ENCODE peak calls at places on chromosome 20, in six cellular contexts. One of them, this sample, is unnamed.

GRCh38 chr20:18922898-18923297 is 109.3 kb downstream of the SCP2D1 start:
- DNase-seq in fibroblast of lung: no peak
- DNase-seq in stomach: no peak
- DNase-seq in left lung: no peak
- DNase-seq in fibroblast of the aortic adventitia: no peak
- DNase-seq in fibroblast of pulmonary artery: no peak
- DNase-seq in this sample: no peak

GRCh38 chr20:56352656-56353055 is 6.1 kb upstream of the FAM210B start:
- DNase-seq in fibroblast of the aortic adventitia: no peak
- DNase-seq in fibroblast of pulmonary artery: no peak
- DNase-seq in fibroblast of lung: no peak
- DNase-seq in stomach: no peak
- DNase-seq in left lung: no peak
- DNase-seq in this sample: no peak

GRCh38 chr20:22389836-22390542 is 194.4 kb downstream of the FOXA2 start:
- DNase-seq in fibroblast of pulmonary artery: peak
- DNase-seq in fibroblast of lung: peak
- DNase-seq in left lung: no peak
- DNase-seq in fibroblast of the aortic adventitia: peak
- DNase-seq in stomach: peak
- DNase-seq in this sample: no peak

GRCh38 chr20:41155267-41155666 is 17.9 kb downstream of the PLCG1 start:
- DNase-seq in fibroblast of the aortic adventitia: peak
- DNase-seq in stomach: no peak
- DNase-seq in left lung: no peak
- DNase-seq in fibroblast of pulmonary artery: no peak
- DNase-seq in fibroblast of lung: no peak
- DNase-seq in this sample: no peak

GRCh38 chr20:8050117-8050837 is 30.7 kb upstream of the TMX4 start:
- DNase-seq in left lung: no peak
- DNase-seq in fibroblast of the aortic adventitia: no peak
- DNase-seq in stomach: no peak
- DNase-seq in fibroblast of pulmonary artery: peak
- DNase-seq in fibroblast of lung: no peak
- DNase-seq in this sample: no peak

GRCh38 chr20:7883309-7883708 is 56.9 kb downstream of the HAO1 start:
- DNase-seq in fibroblast of pulmonary artery: no peak
- DNase-seq in fibroblast of the aortic adventitia: no peak
- DNase-seq in fibroblast of lung: no peak
- DNase-seq in stomach: no peak
- DNase-seq in left lung: no peak
- DNase-seq in this sample: no peak

GRCh38 chr20:14780508-14780907 is 443.1 kb upstream of the FLRT3 start:
- DNase-seq in fibroblast of the aortic adventitia: no peak
- DNase-seq in fibroblast of lung: no peak
- DNase-seq in stomach: no peak
- DNase-seq in fibroblast of pulmonary artery: no peak
- DNase-seq in left lung: no peak
- DNase-seq in this sample: no peak

GRCh38 chr20:4519530-4519929 is 202.2 kb upstream of the PRND start:
- DNase-seq in left lung: no peak
- DNase-seq in fibroblast of lung: no peak
- DNase-seq in fibroblast of pulmonary artery: no peak
- DNase-seq in stomach: no peak
- DNase-seq in fibroblast of the aortic adventitia: no peak
- DNase-seq in this sample: peak

GRCh38 chr20:41185013-41185757 is 47.8 kb downstream of the PLCG1 start:
- DNase-seq in fibroblast of the aortic adventitia: no peak
- DNase-seq in stomach: peak
- DNase-seq in fibroblast of pulmonary artery: no peak
- DNase-seq in left lung: no peak
- DNase-seq in fibroblast of lung: no peak
- DNase-seq in this sample: no peak

GRCh38 chr20:60424267-60424904 is 466.2 kb downstream of the CDH26 start:
- DNase-seq in fibroblast of the aortic adventitia: no peak
- DNase-seq in fibroblast of pulmonary artery: no peak
- DNase-seq in left lung: no peak
- DNase-seq in fibroblast of lung: peak
- DNase-seq in stomach: no peak
- DNase-seq in this sample: no peak

GRCh38 chr20:20561841-20562240 is 150.6 kb downstream of the RALGAPA2 start:
- DNase-seq in fibroblast of pulmonary artery: no peak
- DNase-seq in fibroblast of lung: no peak
- DNase-seq in left lung: no peak
- DNase-seq in stomach: no peak
- DNase-seq in fibroblast of the aortic adventitia: no peak
- DNase-seq in this sample: no peak

GRCh38 chr20:19867940-19868371 is 109.9 kb downstream of the RIN2 start:
- DNase-seq in left lung: peak
- DNase-seq in stomach: no peak
- DNase-seq in fibroblast of lung: no peak
- DNase-seq in fibroblast of pulmonary artery: no peak
- DNase-seq in fibroblast of the aortic adventitia: no peak
- DNase-seq in this sample: no peak

GRCh38 chr20:32984196-32984595 is 20.0 kb downstream of the SUN5 start:
- DNase-seq in left lung: no peak
- DNase-seq in fibroblast of the aortic adventitia: no peak
- DNase-seq in stomach: no peak
- DNase-seq in fibroblast of lung: no peak
- DNase-seq in fibroblast of pulmonary artery: no peak
- DNase-seq in this sample: no peak

GRCh38 chr20:43205699-43206098 is 16.0 kb upstream of the PTPRT start:
- DNase-seq in fibroblast of lung: no peak
- DNase-seq in fibroblast of the aortic adventitia: no peak
- DNase-seq in fibroblast of pulmonary artery: no peak
- DNase-seq in left lung: no peak
- DNase-seq in stomach: no peak
- DNase-seq in this sample: no peak

GRCh38 chr20:37853823-37854375 is 49.0 kb upstream of the VSTM2L start:
- DNase-seq in stomach: no peak
- DNase-seq in fibroblast of the aortic adventitia: no peak
- DNase-seq in fibroblast of pulmonary artery: no peak
- DNase-seq in fibroblast of lung: no peak
- DNase-seq in left lung: no peak
- DNase-seq in this sample: peak

GRCh38 chr20:19021406-19022117 is 190.9 kb upstream of the SLC24A3 start:
- DNase-seq in left lung: no peak
- DNase-seq in fibroblast of the aortic adventitia: no peak
- DNase-seq in stomach: no peak
- DNase-seq in fibroblast of pulmonary artery: no peak
- DNase-seq in fibroblast of lung: no peak
- DNase-seq in this sample: no peak

GRCh38 chr20:44314870-44315269 is 3.9 kb upstream of the FITM2 start:
- DNase-seq in stomach: no peak
- DNase-seq in fibroblast of lung: no peak
- DNase-seq in fibroblast of the aortic adventitia: no peak
- DNase-seq in fibroblast of pulmonary artery: no peak
- DNase-seq in left lung: no peak
- DNase-seq in this sample: no peak

GRCh38 chr20:37651932-37652331 is 41.9 kb upstream of the CTNNBL1 start:
- DNase-seq in fibroblast of lung: peak
- DNase-seq in stomach: peak
- DNase-seq in left lung: no peak
- DNase-seq in fibroblast of pulmonary artery: peak
- DNase-seq in fibroblast of the aortic adventitia: peak
- DNase-seq in this sample: peak

GRCh38 chr20:2104236-2104635 is 2.6 kb downstream of the STK35 start:
- DNase-seq in left lung: no peak
- DNase-seq in fibroblast of the aortic adventitia: no peak
- DNase-seq in fibroblast of lung: no peak
- DNase-seq in stomach: no peak
- DNase-seq in fibroblast of pulmonary artery: no peak
- DNase-seq in this sample: no peak

GRCh38 chr20:19781235-19781634 is 23.2 kb downstream of the RIN2 start:
- DNase-seq in fibroblast of pulmonary artery: no peak
- DNase-seq in fibroblast of lung: no peak
- DNase-seq in fibroblast of the aortic adventitia: no peak
- DNase-seq in left lung: no peak
- DNase-seq in stomach: no peak
- DNase-seq in this sample: no peak

GRCh38 chr20:48818481-48818987 is 9.3 kb downstream of the PREX1 start:
- DNase-seq in fibroblast of the aortic adventitia: no peak
- DNase-seq in left lung: no peak
- DNase-seq in fibroblast of lung: no peak
- DNase-seq in fibroblast of pulmonary artery: no peak
- DNase-seq in stomach: no peak
- DNase-seq in this sample: peak

GRCh38 chr20:31721408-31722332 is 998 bp downstream of the BCL2L1 start:
- DNase-seq in stomach: peak
- DNase-seq in fibroblast of pulmonary artery: no peak
- DNase-seq in left lung: no peak
- DNase-seq in fibroblast of the aortic adventitia: no peak
- DNase-seq in fibroblast of lung: no peak
- DNase-seq in this sample: no peak

GRCh38 chr20:38196592-38196991 is 31.5 kb upstream of the TGM2 start:
- DNase-seq in fibroblast of pulmonary artery: peak
- DNase-seq in fibroblast of the aortic adventitia: peak
- DNase-seq in stomach: no peak
- DNase-seq in fibroblast of lung: no peak
- DNase-seq in left lung: peak
- DNase-seq in this sample: no peak

GRCh38 chr20:16703570-16703969 is 26.3 kb upstream of the SNRPB2 start:
- DNase-seq in fibroblast of lung: no peak
- DNase-seq in stomach: no peak
- DNase-seq in fibroblast of the aortic adventitia: no peak
- DNase-seq in fibroblast of pulmonary artery: no peak
- DNase-seq in left lung: no peak
- DNase-seq in this sample: no peak

GRCh38 chr20:16708590-16708989 is 21.2 kb upstream of the SNRPB2 start:
- DNase-seq in fibroblast of pulmonary artery: no peak
- DNase-seq in left lung: no peak
- DNase-seq in fibroblast of lung: no peak
- DNase-seq in stomach: no peak
- DNase-seq in fibroblast of the aortic adventitia: no peak
- DNase-seq in this sample: no peak

GRCh38 chr20:16709017-16709416 is 20.8 kb upstream of the SNRPB2 start:
- DNase-seq in fibroblast of the aortic adventitia: no peak
- DNase-seq in stomach: no peak
- DNase-seq in left lung: no peak
- DNase-seq in fibroblast of pulmonary artery: no peak
- DNase-seq in fibroblast of lung: no peak
- DNase-seq in this sample: peak

GRCh38 chr20:16710781-16711180 is 19.0 kb upstream of the SNRPB2 start:
- DNase-seq in fibroblast of lung: no peak
- DNase-seq in stomach: no peak
- DNase-seq in left lung: no peak
- DNase-seq in fibroblast of the aortic adventitia: no peak
- DNase-seq in fibroblast of pulmonary artery: no peak
- DNase-seq in this sample: no peak

DNA sequence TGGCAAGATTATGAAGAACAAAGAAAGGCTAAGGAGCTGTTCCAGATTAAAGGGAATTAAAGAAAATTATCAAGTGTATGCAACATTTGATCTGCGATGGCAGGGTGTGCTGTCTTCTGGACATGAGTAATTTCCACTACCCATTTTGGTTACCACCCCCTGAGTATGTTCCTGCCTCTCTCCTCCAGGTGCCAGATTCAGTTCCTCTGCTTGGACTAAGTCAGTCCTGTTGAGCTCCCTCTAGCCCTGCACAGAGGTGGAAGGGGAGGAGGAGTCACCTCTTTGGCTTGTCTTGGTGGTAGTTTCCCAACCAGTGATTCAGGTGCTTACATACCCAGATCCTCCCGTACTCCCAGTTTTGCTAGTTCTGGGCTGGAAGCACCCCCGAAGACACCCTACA is 22.2 kb upstream of the SNRPB2 start:
- DNase-seq in fibroblast of the aortic adventitia: no peak
- DNase-seq in fibroblast of lung: no peak
- DNase-seq in left lung: no peak
- DNase-seq in fibroblast of pulmonary artery: no peak
- DNase-seq in stomach: no peak
- DNase-seq in this sample: peak
- TF ChIP-seq CTCF in fibroblast of the aortic adventitia: no peak
- TF ChIP-seq CTCF in fibroblast of lung: no peak
- TF ChIP-seq CTCF in left lung: no peak
- TF ChIP-seq CTCF in fibroblast of pulmonary artery: no peak
- TF ChIP-seq CTCF in stomach: no peak
- TF ChIP-seq CTCF in this sample: no peak

GRCh38 chr20:34421766-34422466 is 58.8 kb downstream of the ITCH start:
- DNase-seq in left lung: no peak
- DNase-seq in fibroblast of pulmonary artery: no peak
- DNase-seq in fibroblast of the aortic adventitia: no peak
- DNase-seq in fibroblast of lung: no peak
- DNase-seq in stomach: no peak
- DNase-seq in this sample: no peak
- TF ChIP-seq CTCF in left lung: no peak
- TF ChIP-seq CTCF in fibroblast of pulmonary artery: no peak
- TF ChIP-seq CTCF in fibroblast of the aortic adventitia: no peak
- TF ChIP-seq CTCF in fibroblast of lung: no peak
- TF ChIP-seq CTCF in stomach: no peak
- TF ChIP-seq CTCF in this sample: no peak

GRCh38 chr20:51712501-51713212 is 55.5 kb downstream of the ATP9A start:
- DNase-seq in left lung: no peak
- DNase-seq in stomach: no peak
- DNase-seq in fibroblast of lung: peak
- DNase-seq in fibroblast of pulmonary artery: peak
- DNase-seq in fibroblast of the aortic adventitia: peak
- DNase-seq in this sample: no peak
- TF ChIP-seq CTCF in left lung: peak
- TF ChIP-seq CTCF in stomach: peak
- TF ChIP-seq CTCF in fibroblast of lung: peak
- TF ChIP-seq CTCF in fibroblast of pulmonary artery: peak
- TF ChIP-seq CTCF in fibroblast of the aortic adventitia: peak
- TF ChIP-seq CTCF in this sample: no peak

GRCh38 chr20:911882-912600 is 4.1 kb downstream of the ANGPT4 start:
- DNase-seq in fibroblast of pulmonary artery: no peak
- DNase-seq in fibroblast of lung: no peak
- DNase-seq in left lung: no peak
- DNase-seq in stomach: no peak
- DNase-seq in fibroblast of the aortic adventitia: no peak
- DNase-seq in this sample: no peak
- TF ChIP-seq CTCF in fibroblast of pulmonary artery: no peak
- TF ChIP-seq CTCF in fibroblast of lung: no peak
- TF ChIP-seq CTCF in left lung: no peak
- TF ChIP-seq CTCF in stomach: no peak
- TF ChIP-seq CTCF in fibroblast of the aortic adventitia: no peak
- TF ChIP-seq CTCF in this sample: no peak

DNA sequence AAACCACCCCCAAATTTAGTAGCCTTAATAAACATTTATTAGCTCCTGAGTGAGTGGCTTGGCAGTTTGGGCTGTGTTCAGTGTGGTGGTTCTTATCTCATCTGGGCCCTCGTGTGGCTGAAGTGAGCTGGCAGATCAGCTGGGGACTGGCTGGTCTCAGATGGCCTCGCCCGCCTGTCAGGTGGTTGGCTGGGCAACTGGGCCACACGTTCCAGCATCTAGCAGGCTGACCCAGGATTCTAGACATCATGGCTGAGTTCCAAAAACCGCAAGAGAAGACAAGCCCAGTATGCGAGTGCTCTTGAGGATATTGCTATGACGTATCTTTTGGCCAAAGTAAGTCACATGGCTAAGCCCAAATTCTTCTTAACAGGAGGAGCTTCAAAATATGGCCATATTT is 28.9 kb downstream of the EIF2S2 start:
- DNase-seq in left lung: peak
- DNase-seq in fibroblast of the aortic adventitia: peak
- DNase-seq in fibroblast of lung: peak
- DNase-seq in fibroblast of pulmonary artery: peak
- DNase-seq in stomach: peak
- DNase-seq in this sample: no peak
- TF ChIP-seq CTCF in left lung: no peak
- TF ChIP-seq CTCF in fibroblast of the aortic adventitia: peak
- TF ChIP-seq CTCF in fibroblast of lung: no peak
- TF ChIP-seq CTCF in fibroblast of pulmonary artery: peak
- TF ChIP-seq CTCF in stomach: no peak
- TF ChIP-seq CTCF in this sample: no peak

This sample was measured in GM13976.